ENCODE peak calls at places on chromosomes 13 and 19, in ten cellular contexts. One of them, this sample, is unnamed.

GRCh38 chr13:40096357-40096911 is 441.0 kb downstream of the COG6 start:
- DNase-seq in fibroblast of pulmonary artery: no peak
- DNase-seq in adrenal gland: no peak
- DNase-seq in nephron progenitor cell: no peak
- DNase-seq in cardiac muscle cell: no peak
- DNase-seq in progenitor cell of endocrine pancreas: no peak
- DNase-seq in mesothelial cell of epicardium: no peak
- DNase-seq in AG09309: no peak
- DNase-seq in astrocyte of the spinal cord: no peak
- DNase-seq in OCI-LY7: peak; percentile 63
- DNase-seq in this sample: no peak

GRCh38 chr13:32409561-32410440 is 18.1 kb downstream of the N4BP2L1 start:
- DNase-seq in astrocyte of the spinal cord: peak; percentile 63
- DNase-seq in adrenal gland: no peak
- DNase-seq in mesothelial cell of epicardium: no peak
- DNase-seq in fibroblast of pulmonary artery: peak; percentile 82
- DNase-seq in nephron progenitor cell: peak; percentile 32
- DNase-seq in OCI-LY7: no peak
- DNase-seq in cardiac muscle cell: peak; percentile 46
- DNase-seq in progenitor cell of endocrine pancreas: no peak
- DNase-seq in AG09309: peak; percentile 11
- DNase-seq in this sample: no peak

GRCh38 chr19:10747271-10747670 is 29.4 kb downstream of the DNM2 start:
- DNase-seq in astrocyte of the spinal cord: no peak
- DNase-seq in fibroblast of pulmonary artery: no peak
- DNase-seq in cardiac muscle cell: no peak
- DNase-seq in progenitor cell of endocrine pancreas: no peak
- DNase-seq in nephron progenitor cell: no peak
- DNase-seq in mesothelial cell of epicardium: no peak
- DNase-seq in adrenal gland: no peak
- DNase-seq in OCI-LY7: no peak
- DNase-seq in AG09309: no peak
- DNase-seq in this sample: no peak

GRCh38 chr19:42024622-42025111 is 30.6 kb upstream of the ATP1A3 start:
- DNase-seq in AG09309: peak; percentile 43
- DNase-seq in cardiac muscle cell: peak; percentile 40
- DNase-seq in adrenal gland: no peak
- DNase-seq in mesothelial cell of epicardium: no peak
- DNase-seq in OCI-LY7: no peak
- DNase-seq in fibroblast of pulmonary artery: peak; percentile 40
- DNase-seq in progenitor cell of endocrine pancreas: no peak
- DNase-seq in astrocyte of the spinal cord: no peak
- DNase-seq in nephron progenitor cell: no peak
- DNase-seq in this sample: no peak

GRCh38 chr19:7673995-7674667 is 2.8 kb upstream of the MCEMP1 start:
- DNase-seq in AG09309: no peak
- DNase-seq in fibroblast of pulmonary artery: peak; percentile 55
- DNase-seq in mesothelial cell of epicardium: no peak
- DNase-seq in astrocyte of the spinal cord: peak; percentile 29
- DNase-seq in nephron progenitor cell: peak; percentile 39
- DNase-seq in cardiac muscle cell: peak; percentile 20
- DNase-seq in adrenal gland: peak; percentile 70
- DNase-seq in progenitor cell of endocrine pancreas: no peak
- DNase-seq in OCI-LY7: peak; percentile 66
- DNase-seq in this sample: no peak

GRCh38 chr13:39729161-39729560 is 73.7 kb downstream of the COG6 start:
- DNase-seq in mesothelial cell of epicardium: no peak
- DNase-seq in AG09309: no peak
- DNase-seq in nephron progenitor cell: no peak
- DNase-seq in cardiac muscle cell: no peak
- DNase-seq in astrocyte of the spinal cord: no peak
- DNase-seq in OCI-LY7: no peak
- DNase-seq in fibroblast of pulmonary artery: peak; percentile 28
- DNase-seq in progenitor cell of endocrine pancreas: no peak
- DNase-seq in adrenal gland: no peak
- DNase-seq in this sample: no peak

GRCh38 chr19:13573268-13573667 is 67.0 kb upstream of the CACNA1A start:
- DNase-seq in mesothelial cell of epicardium: no peak
- DNase-seq in fibroblast of pulmonary artery: no peak
- DNase-seq in OCI-LY7: no peak
- DNase-seq in nephron progenitor cell: no peak
- DNase-seq in cardiac muscle cell: no peak
- DNase-seq in adrenal gland: no peak
- DNase-seq in AG09309: no peak
- DNase-seq in astrocyte of the spinal cord: no peak
- DNase-seq in progenitor cell of endocrine pancreas: no peak
- DNase-seq in this sample: no peak

GRCh38 chr19:15237759-15238638 is 5.8 kb upstream of the EPHX3 start:
- DNase-seq in OCI-LY7: no peak
- DNase-seq in progenitor cell of endocrine pancreas: no peak
- DNase-seq in AG09309: no peak
- DNase-seq in nephron progenitor cell: no peak
- DNase-seq in mesothelial cell of epicardium: no peak
- DNase-seq in cardiac muscle cell: no peak
- DNase-seq in astrocyte of the spinal cord: no peak
- DNase-seq in adrenal gland: no peak
- DNase-seq in fibroblast of pulmonary artery: no peak
- DNase-seq in this sample: no peak

GRCh38 chr19:33408538-33408937 is 35.0 kb downstream of the CEBPG start:
- DNase-seq in nephron progenitor cell: no peak
- DNase-seq in fibroblast of pulmonary artery: no peak
- DNase-seq in astrocyte of the spinal cord: no peak
- DNase-seq in OCI-LY7: no peak
- DNase-seq in mesothelial cell of epicardium: no peak
- DNase-seq in progenitor cell of endocrine pancreas: no peak
- DNase-seq in AG09309: no peak
- DNase-seq in cardiac muscle cell: no peak
- DNase-seq in adrenal gland: no peak
- DNase-seq in this sample: no peak

GRCh38 chr19:57613941-57614743 is at the start of gene ZNF134:
- DNase-seq in OCI-LY7: peak; percentile 95
- DNase-seq in adrenal gland: peak; percentile 95
- DNase-seq in cardiac muscle cell: peak; percentile 95
- DNase-seq in astrocyte of the spinal cord: peak; percentile 91
- DNase-seq in AG09309: peak; percentile 44
- DNase-seq in fibroblast of pulmonary artery: peak; percentile 92
- DNase-seq in mesothelial cell of epicardium: peak; percentile 84
- DNase-seq in nephron progenitor cell: peak; percentile 89
- DNase-seq in progenitor cell of endocrine pancreas: peak; percentile 75
- DNase-seq in this sample: peak; percentile 94
- TF ChIP-seq CTCF in OCI-LY7: no peak
- TF ChIP-seq CTCF in adrenal gland: peak; percentile 43
- TF ChIP-seq CTCF in cardiac muscle cell: peak; percentile 35
- TF ChIP-seq CTCF in astrocyte of the spinal cord: peak; percentile 32
- TF ChIP-seq CTCF in AG09309: peak; percentile 35
- TF ChIP-seq CTCF in fibroblast of pulmonary artery: peak; percentile 8
- TF ChIP-seq CTCF in mesothelial cell of epicardium: no peak
- TF ChIP-seq CTCF in nephron progenitor cell: no peak
- TF ChIP-seq CTCF in progenitor cell of endocrine pancreas: peak; percentile 8
- TF ChIP-seq CTCF in this sample: peak; percentile 20

GRCh38 chr13:27953671-27954405 is 15.3 kb downstream of the CDX2 start:
- DNase-seq in progenitor cell of endocrine pancreas: peak; percentile 88
- DNase-seq in OCI-LY7: no peak
- DNase-seq in cardiac muscle cell: peak; percentile 91
- DNase-seq in fibroblast of pulmonary artery: peak; percentile 65
- DNase-seq in astrocyte of the spinal cord: peak; percentile 49
- DNase-seq in adrenal gland: peak; percentile 72
- DNase-seq in AG09309: peak; percentile 7
- DNase-seq in mesothelial cell of epicardium: peak; percentile 93
- DNase-seq in nephron progenitor cell: peak; percentile 95
- DNase-seq in this sample: peak; percentile 90
- TF ChIP-seq CTCF in progenitor cell of endocrine pancreas: peak; percentile 95
- TF ChIP-seq CTCF in OCI-LY7: peak; percentile 53
- TF ChIP-seq CTCF in cardiac muscle cell: peak; percentile 90
- TF ChIP-seq CTCF in fibroblast of pulmonary artery: peak; percentile 34
- TF ChIP-seq CTCF in astrocyte of the spinal cord: peak; percentile 73
- TF ChIP-seq CTCF in adrenal gland: peak; percentile 80
- TF ChIP-seq CTCF in AG09309: peak; percentile 54
- TF ChIP-seq CTCF in mesothelial cell of epicardium: peak; percentile 93
- TF ChIP-seq CTCF in nephron progenitor cell: peak; percentile 90
- TF ChIP-seq CTCF in this sample: peak; percentile 97

DNA sequence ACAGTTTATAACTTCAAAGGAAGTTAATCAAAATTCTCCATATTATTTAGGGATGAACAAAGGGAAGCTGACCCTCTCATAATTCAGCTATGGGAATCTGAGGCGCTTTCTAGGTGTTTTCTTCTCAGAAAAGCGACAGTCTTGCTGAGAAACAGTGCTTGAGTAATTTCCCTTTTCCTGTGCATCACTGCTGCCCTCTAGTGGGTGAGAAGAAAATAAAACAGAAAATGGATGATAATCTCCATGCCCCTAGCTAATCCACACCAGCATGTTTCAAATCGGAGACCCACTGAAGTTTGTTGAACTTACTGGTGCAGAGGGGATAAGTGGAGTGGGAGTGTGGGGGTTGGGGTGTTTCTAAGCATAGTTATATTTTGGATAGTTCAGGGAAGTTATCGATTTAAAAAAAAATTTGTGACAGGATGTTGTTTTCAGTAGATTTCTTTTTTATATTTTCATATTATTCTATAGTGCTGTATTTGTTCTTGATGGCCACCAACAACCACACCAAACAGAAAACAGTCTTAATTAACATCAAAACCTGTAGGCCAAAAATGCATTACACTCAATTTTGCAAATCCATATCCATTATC is 21.4 kb downstream of the LCP1 start:
- DNase-seq in nephron progenitor cell: peak; percentile 22
- DNase-seq in mesothelial cell of epicardium: no peak
- DNase-seq in progenitor cell of endocrine pancreas: no peak
- DNase-seq in fibroblast of pulmonary artery: peak; percentile 80
- DNase-seq in AG09309: peak; percentile 7
- DNase-seq in cardiac muscle cell: peak; percentile 45
- DNase-seq in adrenal gland: no peak
- DNase-seq in astrocyte of the spinal cord: peak; percentile 58
- DNase-seq in OCI-LY7: peak; percentile 69
- DNase-seq in this sample: no peak
- TF ChIP-seq CTCF in nephron progenitor cell: peak; percentile 70
- TF ChIP-seq CTCF in mesothelial cell of epicardium: peak; percentile 86
- TF ChIP-seq CTCF in progenitor cell of endocrine pancreas: peak; percentile 81
- TF ChIP-seq CTCF in fibroblast of pulmonary artery: peak; percentile 76
- TF ChIP-seq CTCF in AG09309: peak; percentile 77
- TF ChIP-seq CTCF in cardiac muscle cell: peak; percentile 78
- TF ChIP-seq CTCF in adrenal gland: peak; percentile 73
- TF ChIP-seq CTCF in astrocyte of the spinal cord: peak; percentile 74
- TF ChIP-seq CTCF in OCI-LY7: peak; percentile 93
- TF ChIP-seq CTCF in this sample: peak; percentile 86

GRCh38 chr19:4691383-4691782 is 21.2 kb upstream of the MYDGF start:
- DNase-seq in cardiac muscle cell: no peak
- DNase-seq in OCI-LY7: no peak
- DNase-seq in astrocyte of the spinal cord: no peak
- DNase-seq in AG09309: no peak
- DNase-seq in adrenal gland: peak; percentile 77
- DNase-seq in progenitor cell of endocrine pancreas: no peak
- DNase-seq in nephron progenitor cell: no peak
- DNase-seq in mesothelial cell of epicardium: no peak
- DNase-seq in fibroblast of pulmonary artery: no peak
- DNase-seq in this sample: no peak

GRCh38 chr19:4692275-4693077 is 22.3 kb upstream of the MYDGF start:
- DNase-seq in progenitor cell of endocrine pancreas: no peak
- DNase-seq in cardiac muscle cell: no peak
- DNase-seq in fibroblast of pulmonary artery: no peak
- DNase-seq in nephron progenitor cell: no peak
- DNase-seq in AG09309: no peak
- DNase-seq in adrenal gland: no peak
- DNase-seq in mesothelial cell of epicardium: no peak
- DNase-seq in OCI-LY7: no peak
- DNase-seq in astrocyte of the spinal cord: no peak
- DNase-seq in this sample: no peak

GRCh38 chr19:4689403-4689802 is 19.3 kb upstream of the MYDGF start:
- DNase-seq in astrocyte of the spinal cord: no peak
- DNase-seq in mesothelial cell of epicardium: no peak
- DNase-seq in cardiac muscle cell: no peak
- DNase-seq in progenitor cell of endocrine pancreas: no peak
- DNase-seq in adrenal gland: no peak
- DNase-seq in AG09309: no peak
- DNase-seq in OCI-LY7: no peak
- DNase-seq in fibroblast of pulmonary artery: no peak
- DNase-seq in nephron progenitor cell: no peak
- DNase-seq in this sample: no peak

GRCh38 chr19:4688587-4688986 is 18.4 kb upstream of the MYDGF start:
- DNase-seq in astrocyte of the spinal cord: no peak
- DNase-seq in progenitor cell of endocrine pancreas: no peak
- DNase-seq in OCI-LY7: no peak
- DNase-seq in mesothelial cell of epicardium: no peak
- DNase-seq in nephron progenitor cell: no peak
- DNase-seq in AG09309: no peak
- DNase-seq in fibroblast of pulmonary artery: no peak
- DNase-seq in adrenal gland: no peak
- DNase-seq in cardiac muscle cell: no peak
- DNase-seq in this sample: no peak

GRCh38 chr19:4690362-4690761 is 20.2 kb upstream of the MYDGF start:
- DNase-seq in astrocyte of the spinal cord: no peak
- DNase-seq in fibroblast of pulmonary artery: no peak
- DNase-seq in progenitor cell of endocrine pancreas: no peak
- DNase-seq in cardiac muscle cell: no peak
- DNase-seq in mesothelial cell of epicardium: no peak
- DNase-seq in AG09309: no peak
- DNase-seq in nephron progenitor cell: no peak
- DNase-seq in OCI-LY7: no peak
- DNase-seq in adrenal gland: no peak
- DNase-seq in this sample: no peak
- TF ChIP-seq CTCF in astrocyte of the spinal cord: peak; percentile 25
- TF ChIP-seq CTCF in fibroblast of pulmonary artery: no peak
- TF ChIP-seq CTCF in progenitor cell of endocrine pancreas: no peak
- TF ChIP-seq CTCF in cardiac muscle cell: no peak
- TF ChIP-seq CTCF in mesothelial cell of epicardium: no peak
- TF ChIP-seq CTCF in AG09309: no peak
- TF ChIP-seq CTCF in nephron progenitor cell: no peak
- TF ChIP-seq CTCF in OCI-LY7: no peak
- TF ChIP-seq CTCF in adrenal gland: no peak
- TF ChIP-seq CTCF in this sample: no peak

GRCh38 chr19:52398091-52398461 is 427 bp downstream of the ZNF528 start:
- DNase-seq in OCI-LY7: no peak
- DNase-seq in nephron progenitor cell: no peak
- DNase-seq in cardiac muscle cell: peak; percentile 3
- DNase-seq in mesothelial cell of epicardium: no peak
- DNase-seq in progenitor cell of endocrine pancreas: no peak
- DNase-seq in adrenal gland: no peak
- DNase-seq in fibroblast of pulmonary artery: peak; percentile 7
- DNase-seq in astrocyte of the spinal cord: no peak
- DNase-seq in AG09309: no peak
- DNase-seq in this sample: no peak
- TF ChIP-seq CTCF in OCI-LY7: no peak
- TF ChIP-seq CTCF in nephron progenitor cell: no peak
- TF ChIP-seq CTCF in cardiac muscle cell: peak; percentile 14
- TF ChIP-seq CTCF in mesothelial cell of epicardium: no peak
- TF ChIP-seq CTCF in progenitor cell of endocrine pancreas: no peak
- TF ChIP-seq CTCF in adrenal gland: no peak
- TF ChIP-seq CTCF in fibroblast of pulmonary artery: no peak
- TF ChIP-seq CTCF in astrocyte of the spinal cord: no peak
- TF ChIP-seq CTCF in AG09309: no peak
- TF ChIP-seq CTCF in this sample: no peak

This sample was measured in type B pancreatic cell.